ENCODE peak calls at places on chromosomes 1 and 21, in six cellular contexts. One of them, this sample, is unnamed.
A peak's percentile ranks its signal among the peaks of the same experiment; 100 is the strongest.

GRCh38 chr1:11559211-11559970 is 80.4 kb downstream of the DISP3 start:
- DNase-seq in neural progenitor cell: no peak
- DNase-seq in heart left ventricle: no peak
- DNase-seq in GM04503: no peak
- DNase-seq in spleen: no peak
- DNase-seq in MV-4-11: no peak
- DNase-seq in this sample: peak; percentile 41

GRCh38 chr1:107252271-107252670 is 111.4 kb downstream of the NTNG1 start:
- DNase-seq in neural progenitor cell: no peak
- DNase-seq in heart left ventricle: no peak
- DNase-seq in GM04503: no peak
- DNase-seq in spleen: no peak
- DNase-seq in MV-4-11: no peak
- DNase-seq in this sample: no peak

GRCh38 chr1:156152628-156153027 is 757 bp upstream of the SEMA4A start:
- DNase-seq in neural progenitor cell: no peak
- DNase-seq in heart left ventricle: no peak
- DNase-seq in GM04503: no peak
- DNase-seq in spleen: no peak
- DNase-seq in MV-4-11: no peak
- DNase-seq in this sample: no peak

GRCh38 chr21:46667735-46668380 is 32.4 kb downstream of the PRMT2 start:
- DNase-seq in neural progenitor cell: peak; percentile 79
- DNase-seq in heart left ventricle: no peak
- DNase-seq in GM04503: no peak
- DNase-seq in spleen: no peak
- DNase-seq in MV-4-11: no peak
- DNase-seq in this sample: peak; percentile 70

GRCh38 chr1:25126568-25126967 is 105.7 kb downstream of the SYF2 start:
- DNase-seq in neural progenitor cell: no peak
- DNase-seq in heart left ventricle: no peak
- DNase-seq in GM04503: no peak
- DNase-seq in spleen: no peak
- DNase-seq in MV-4-11: no peak
- DNase-seq in this sample: no peak

GRCh38 chr1:220787069-220787614 is 429 bp downstream of the MTARC1 start:
- DNase-seq in neural progenitor cell: no peak
- DNase-seq in heart left ventricle: no peak
- DNase-seq in GM04503: no peak
- DNase-seq in spleen: peak; percentile 85
- DNase-seq in MV-4-11: no peak
- DNase-seq in this sample: peak; percentile 81

GRCh38 chr1:145985502-145986439 is 10.6 kb downstream of the TXNIP start:
- DNase-seq in neural progenitor cell: no peak
- DNase-seq in heart left ventricle: peak; percentile 81
- DNase-seq in GM04503: no peak
- DNase-seq in spleen: no peak
- DNase-seq in MV-4-11: peak; percentile 90
- DNase-seq in this sample: no peak

GRCh38 chr1:70420320-70420719 is 9.3 kb downstream of the CTH start:
- DNase-seq in neural progenitor cell: peak; percentile 35
- DNase-seq in heart left ventricle: no peak
- DNase-seq in GM04503: no peak
- DNase-seq in spleen: no peak
- DNase-seq in MV-4-11: no peak
- DNase-seq in this sample: no peak

GRCh38 chr1:75130865-75131592 is 3.2 kb upstream of the LHX8 start:
- DNase-seq in neural progenitor cell: peak; percentile 66
- DNase-seq in heart left ventricle: no peak
- DNase-seq in GM04503: no peak
- DNase-seq in spleen: no peak
- DNase-seq in MV-4-11: no peak
- DNase-seq in this sample: peak; percentile 73

GRCh38 chr21:35430260-35430659 is 381.2 kb upstream of the RUNX1 start:
- DNase-seq in neural progenitor cell: no peak
- DNase-seq in heart left ventricle: no peak
- DNase-seq in GM04503: no peak
- DNase-seq in spleen: no peak
- DNase-seq in MV-4-11: no peak
- DNase-seq in this sample: no peak

GRCh38 chr1:4203501-4203900 is 303.4 kb upstream of the C1orf174 start:
- DNase-seq in neural progenitor cell: no peak
- DNase-seq in heart left ventricle: no peak
- DNase-seq in GM04503: no peak
- DNase-seq in spleen: no peak
- DNase-seq in MV-4-11: no peak
- DNase-seq in this sample: no peak

GRCh38 chr1:63662846-63663245 is 69.6 kb downstream of the PGM1 start:
- DNase-seq in neural progenitor cell: no peak
- DNase-seq in heart left ventricle: no peak
- DNase-seq in GM04503: no peak
- DNase-seq in spleen: no peak
- DNase-seq in MV-4-11: no peak
- DNase-seq in this sample: no peak

GRCh38 chr1:172287207-172287606 is 133.3 kb upstream of the C1orf105 start:
- DNase-seq in neural progenitor cell: no peak
- DNase-seq in heart left ventricle: peak; percentile 81
- DNase-seq in GM04503: peak; percentile 43
- DNase-seq in spleen: peak; percentile 74
- DNase-seq in MV-4-11: peak; percentile 37
- DNase-seq in this sample: no peak

GRCh38 chr1:246698466-246699094 is 25.6 kb upstream of the SCCPDH start:
- DNase-seq in neural progenitor cell: no peak
- DNase-seq in heart left ventricle: no peak
- DNase-seq in GM04503: no peak
- DNase-seq in spleen: no peak
- DNase-seq in MV-4-11: no peak
- DNase-seq in this sample: no peak

GRCh38 chr1:154463512-154463990 is 38.5 kb upstream of the TDRD10 start:
- DNase-seq in neural progenitor cell: no peak
- DNase-seq in heart left ventricle: peak; percentile 33
- DNase-seq in GM04503: no peak
- DNase-seq in spleen: peak; percentile 70
- DNase-seq in MV-4-11: no peak
- DNase-seq in this sample: no peak

This sample was measured in retina.